ENCODE peak calls at places on chromosomes 13 and 19, in eight cellular contexts. G is kidney epithelial cell, C is NB4, Y is left ventricle myocardium inferior, R is suprapubic skin, U is mucosa of descending colon, X is HAP-1, F is skeletal muscle cell. B is an unnamed sample.

GRCh38 chr19:29645911-29646310 is 19.4 kb upstream of the PLEKHF1 start:
- DNase-seq in U (no peak), G (no peak), F (no peak), C (peak), X (no peak), R (no peak), Y (peak), B (peak)

GRCh38 chr19:10762656-10763055 is 44.8 kb downstream of the DNM2 start:
- DNase-seq in F (no peak), X (peak), G (no peak), C (no peak), Y (peak), U (peak), R (no peak), B (no peak)

GRCh38 chr13:21849323-21849722 is 178.4 kb downstream of the FGF9 start:
- DNase-seq in R (no peak), C (peak), U (no peak), X (no peak), G (no peak), Y (no peak), F (no peak), B (peak)

GRCh38 chr13:106570354-106570822 is 2.5 kb upstream of the ARGLU1 start:
- DNase-seq in R (peak), F (peak), U (peak), C (peak), Y (peak), G (peak), X (peak), B (peak)

GRCh38 chr19:38697197-38697596 is 47.1 kb downstream of the CAPN12 start:
- DNase-seq in G (no peak), C (no peak), Y (no peak), F (no peak), R (no peak), U (no peak), X (no peak), B (no peak)

GRCh38 chr19:18597809-18598660 is 8.6 kb downstream of the CRLF1 start:
- DNase-seq in Y (no peak), X (no peak), F (no peak), U (peak), G (no peak), R (no peak), C (no peak), B (no peak)

GRCh38 chr13:109331898-109332297 is 454.5 kb downstream of the IRS2 start:
- DNase-seq in X (no peak), G (peak), C (no peak), U (no peak), R (no peak), F (peak), Y (no peak), B (peak)

GRCh38 chr13:33367931-33368330 is 82.4 kb upstream of the STARD13 start:
- DNase-seq in X (no peak), C (peak), U (no peak), G (no peak), R (no peak), Y (no peak), F (no peak), B (no peak)

GRCh38 chr13:101681834-101682233 is 229.4 kb downstream of the ITGBL1 start:
- DNase-seq in F (no peak), X (no peak), G (no peak), U (no peak), Y (no peak), R (no peak), C (no peak), B (peak)
- H3K4me3 ChIP-seq in F (no peak), X (no peak), G (no peak), U (no peak), Y (no peak), R (no peak), C (no peak), B (no peak)

GRCh38 chr19:1155352-1156304 is 18.4 kb downstream of the SBNO2 start:
- DNase-seq in C (peak), G (no peak), Y (no peak), X (no peak), U (peak), R (no peak), F (no peak), B (peak)
- H3K4me3 ChIP-seq in C (no peak), G (no peak), Y (peak), X (no peak), U (no peak), R (peak), F (no peak), B (peak)

DNA sequence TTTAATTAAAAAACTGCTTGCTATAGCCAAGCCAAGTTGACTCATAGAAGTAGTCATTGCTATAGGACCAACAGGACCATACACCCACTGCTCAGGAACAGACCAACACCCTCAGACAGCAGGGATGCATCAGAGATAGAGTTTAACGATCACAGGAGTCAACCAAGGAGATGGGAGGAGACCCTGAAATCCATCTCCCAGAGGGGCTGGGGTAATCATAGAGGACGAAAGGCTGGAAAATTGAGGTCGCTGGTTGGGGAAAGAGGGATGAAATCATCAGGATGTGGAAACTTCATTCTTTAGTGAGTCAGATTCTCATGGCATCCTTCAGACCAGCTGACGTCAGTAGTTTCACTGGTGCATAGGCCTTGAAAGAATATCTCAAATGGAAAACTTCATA is 160.4 kb upstream of the GPC6 start:
- DNase-seq in X (no peak), G (no peak), Y (no peak), F (peak), U (no peak), C (no peak), R (no peak), B (peak)
- H3K4me3 ChIP-seq in X (no peak), G (no peak), Y (no peak), F (no peak), U (no peak), C (no peak), R (no peak), B (no peak)

GRCh38 chr13:28531956-28532225 is 37.0 kb upstream of the FLT1 start:
- DNase-seq in U (no peak), X (peak), R (no peak), G (no peak), F (no peak), Y (no peak), C (no peak), B (no peak)
- H3K4me3 ChIP-seq in U (no peak), X (peak), R (peak), G (peak), F (peak), Y (peak), C (no peak), B (peak)

B was measured in AG10803.